ENCODE peak calls at places on chromosomes 16 and 17, in eight cellular contexts. W, H, P, M, G, K, T and R are unnamed samples.

GRCh38 chr16:15643453-15644305 is 725 bp upstream of the MARF1 start:
- DNase-seq in W (no peak), H (no peak), P (no peak), M (no peak), G (peak; percentile 77), K (no peak), T (peak; percentile 53), R (no peak)

GRCh38 chr17:76932402-76933333 is 64.5 kb downstream of the MGAT5B start:
- DNase-seq in W (no peak), H (no peak), P (no peak), M (no peak), G (no peak), K (no peak), T (no peak), R (no peak)

GRCh38 chr16:68433316-68433715 is 15.0 kb downstream of the SMPD3 start:
- DNase-seq in W (no peak), H (no peak), P (no peak), M (no peak), G (no peak), K (no peak), T (no peak), R (no peak)

GRCh38 chr17:40499551-40500189 is 1.8 kb downstream of the TNS4 start:
- DNase-seq in W (no peak), H (no peak), P (peak; percentile 92), M (peak; percentile 90), G (peak; percentile 87), K (peak; percentile 92), T (peak; percentile 70), R (no peak)

GRCh38 chr16:4006441-4006989 is 109.7 kb downstream of the ADCY9 start:
- DNase-seq in W (no peak), H (no peak), P (no peak), M (no peak), G (no peak), K (no peak), T (no peak), R (no peak)

GRCh38 chr16:82643136-82643535 is 16.4 kb downstream of the CDH13 start:
- DNase-seq in W (no peak), H (no peak), P (no peak), M (no peak), G (no peak), K (no peak), T (no peak), R (no peak)

GRCh38 chr16:24151482-24151939 is 104.6 kb upstream of the CACNG3 start:
- DNase-seq in W (peak; percentile 9), H (peak; percentile 4), P (no peak), M (no peak), G (no peak), K (no peak), T (no peak), R (no peak)

GRCh38 chr17:4072487-4073157 is 70.2 kb downstream of the ZZEF1 start:
- DNase-seq in W (no peak), H (no peak), P (no peak), M (no peak), G (no peak), K (no peak), T (peak; percentile 73), R (no peak)

GRCh38 chr17:44522883-44523671 is 19.9 kb upstream of the GPATCH8 start:
- DNase-seq in W (no peak), H (peak; percentile 29), P (peak; percentile 85), M (peak; percentile 70), G (peak; percentile 74), K (peak; percentile 83), T (peak; percentile 83), R (no peak)

GRCh38 chr17:64281962-64282752 is 19.1 kb upstream of the TEX2 start:
- DNase-seq in W (peak; percentile 34), H (peak; percentile 25), P (no peak), M (peak; percentile 26), G (peak; percentile 87), K (peak; percentile 68), T (peak; percentile 85), R (no peak)

GRCh38 chr16:67529639-67530012 is 997 bp downstream of the RIPOR1 start:
- DNase-seq in W (no peak), H (no peak), P (no peak), M (no peak), G (no peak), K (no peak), T (no peak), R (no peak)

GRCh38 chr16:57012353-57012752 is 23.0 kb downstream of the NLRC5 start:
- DNase-seq in W (no peak), H (no peak), P (no peak), M (no peak), G (no peak), K (no peak), T (no peak), R (no peak)

GRCh38 chr16:57016831-57017230 is 27.5 kb downstream of the NLRC5 start:
- DNase-seq in W (no peak), H (no peak), P (no peak), M (no peak), G (no peak), K (no peak), T (no peak), R (no peak)

GRCh38 chr16:57013268-57013667 is 23.9 kb downstream of the NLRC5 start:
- DNase-seq in W (no peak), H (no peak), P (no peak), M (no peak), G (no peak), K (no peak), T (peak; percentile 42), R (no peak)

GRCh38 chr16:57016301-57016700 is 26.9 kb downstream of the NLRC5 start:
- DNase-seq in W (no peak), H (no peak), P (no peak), M (no peak), G (no peak), K (no peak), T (no peak), R (no peak)

GRCh38 chr16:57013902-57014301 is 24.5 kb downstream of the NLRC5 start:
- DNase-seq in W (no peak), H (no peak), P (no peak), M (no peak), G (no peak), K (no peak), T (no peak), R (no peak)
- H3K4me3 ChIP-seq in W (peak overlapping the region; percentile 11), H (no peak overlapping the region), P (no peak overlapping the region), M (no peak overlapping the region), G (no peak overlapping the region), K (no peak overlapping the region), T (no peak overlapping the region), R (no peak overlapping the region)

GRCh38 chr17:17836250-17836817 is 452 bp downstream of the SREBF1 start:
- DNase-seq in W (peak; percentile 96), H (peak; percentile 94), P (peak; percentile 98), M (peak; percentile 99), G (peak; percentile 99), K (peak; percentile 99), T (peak; percentile 100), R (peak; percentile 98)
- H3K4me1 ChIP-seq in W (peaks cover 65% of the 10 kb centered on the region), H (peaks cover 82% of the 10 kb centered on the region), P (peaks cover 57% of the 10 kb centered on the region), M (peaks cover 57% of the 10 kb centered on the region), G (peaks cover 71% of the 10 kb centered on the region), K (peaks cover 88% of the 10 kb centered on the region), T (peaks cover 64% of the 10 kb centered on the region), R (peaks cover 25% of the 10 kb centered on the region)

DNA sequence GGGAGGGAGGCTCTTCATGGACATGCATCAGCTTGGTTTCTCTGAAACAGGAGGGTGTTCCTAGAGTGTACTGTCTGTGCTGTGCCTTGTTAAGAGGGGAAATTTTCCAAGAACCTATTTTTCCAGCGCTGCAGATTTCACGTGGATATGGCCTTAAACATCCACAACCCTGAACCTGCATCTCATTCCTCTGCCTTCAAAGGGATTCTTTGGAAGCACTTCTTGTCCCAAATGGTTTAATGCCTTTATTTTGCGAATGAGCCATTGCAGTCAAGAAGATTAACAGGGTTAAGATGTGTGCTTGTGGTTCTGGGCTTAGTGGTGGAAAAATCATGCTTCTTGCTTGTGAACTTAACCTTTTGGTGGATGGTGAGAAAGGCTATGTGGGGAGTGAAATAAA is 161.2 kb downstream of the XYLT1 start:
- DNase-seq in W (no peak), H (no peak), P (no peak), M (no peak), G (no peak), K (no peak), T (no peak), R (no peak)
- H3K27ac ChIP-seq in W (no peak overlapping the region), H (no peak overlapping the region), P (no peak overlapping the region), M (no peak overlapping the region), G (no peak overlapping the region), K (no peak overlapping the region), T (no peak overlapping the region), R (no peak overlapping the region)

GRCh38 chr16:1343428-1344242 is 8.0 kb downstream of the TSR3 start:
- DNase-seq in W (no peak), H (no peak), P (no peak), M (no peak), G (no peak), K (no peak), T (no peak), R (no peak)
- H3K4me3 ChIP-seq in W (peak overlapping the region; percentile 37), H (peak overlapping the region; percentile 26), P (peak overlapping the region; percentile 31), M (no peak overlapping the region), G (no peak overlapping the region), K (peak overlapping the region; percentile 44), T (peak overlapping the region; percentile 87), R (peak overlapping the region; percentile 17)

GRCh38 chr16:57628008-57628781 is at the start of gene ADGRG1:
- DNase-seq in W (peak; percentile 22), H (no peak), P (no peak), M (peak; percentile 74), G (peak; percentile 94), K (peak; percentile 72), T (peak; percentile 92), R (no peak)
- H3K4me1 ChIP-seq in W (peaks cover 4% of the 10 kb centered on the region), H (peaks cover 7% of the 10 kb centered on the region), P (peaks cover 19% of the 10 kb centered on the region), M (peaks cover 26% of the 10 kb centered on the region), G (peaks cover 20% of the 10 kb centered on the region), K (peaks cover 85% of the 10 kb centered on the region), T (peaks cover 63% of the 10 kb centered on the region), R (peaks cover 4% of the 10 kb centered on the region)

DNA sequence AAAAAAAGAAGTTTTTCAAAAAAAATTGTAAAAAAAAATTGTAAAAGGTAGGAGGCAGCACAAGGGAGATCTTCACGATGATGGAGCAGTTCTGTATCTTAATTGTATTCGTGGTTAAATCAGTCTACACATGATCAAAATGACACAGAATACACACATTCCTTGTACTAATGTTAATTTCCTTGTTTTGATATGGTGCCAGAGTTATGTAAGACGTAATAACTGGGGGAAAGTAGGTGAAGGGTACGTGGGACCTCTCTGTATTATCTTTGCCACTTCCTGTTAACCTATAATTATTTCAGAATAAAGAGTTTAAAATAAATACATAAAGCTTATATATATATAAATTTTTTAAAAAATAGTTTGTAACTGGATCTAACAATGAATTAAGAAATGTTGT is 36.8 kb downstream of the HELZ start:
- DNase-seq in W (peak; percentile 18), H (no peak), P (no peak), M (no peak), G (no peak), K (no peak), T (no peak), R (no peak)
- H3K27ac ChIP-seq in W (no peak overlapping the region), H (no peak overlapping the region), P (no peak overlapping the region), M (no peak overlapping the region), G (no peak overlapping the region), K (no peak overlapping the region), T (no peak overlapping the region), R (no peak overlapping the region)